ENCODE peak calls at places on chromosomes 7 and 10, in eight cellular contexts. O is adipocyte; X is effector memory CD4-positive, alpha-beta T cell; J is thoracic aorta; G is GM23248; P is tibial artery; S is aorta; M is endothelial cell of umbilical vein. V is an unnamed sample. For H3K4me1, the result is how much of the 10 kb centered on the place peaks cover.

GRCh38 chr7:150751702-150752101 is 14.5 kb downstream of the GIMAP5 start:
- DNase-seq in O (no peak), X (no peak), J (no peak), G (no peak), P (no peak), S (no peak), M (no peak), V (no peak)

GRCh38 chr7:88346357-88346756 is 39.7 kb upstream of the STEAP4 start:
- DNase-seq in O (no peak), X (no peak), J (no peak), G (no peak), P (no peak), S (no peak), M (no peak), V (no peak)

GRCh38 chr7:151839511-151839921 is 37.4 kb downstream of the PRKAG2 start:
- DNase-seq in O (no peak), X (no peak), J (no peak), G (no peak), P (no peak), S (peak), M (no peak), V (no peak)

GRCh38 chr10:113362645-113363091 is 190.2 kb upstream of the HABP2 start:
- DNase-seq in O (peak), X (no peak), J (no peak), G (peak), P (peak), S (no peak), M (no peak), V (no peak)

GRCh38 chr7:158317238-158318205 is 270.1 kb downstream of the PTPRN2 start:
- DNase-seq in O (no peak), X (no peak), J (no peak), G (no peak), P (no peak), S (no peak), M (no peak), V (no peak)

GRCh38 chr7:55387062-55387965 is 22.2 kb downstream of the LANCL2 start:
- DNase-seq in O (no peak), X (no peak), J (no peak), G (no peak), P (no peak), S (no peak), M (peak), V (no peak)

GRCh38 chr7:101547022-101547915 is 81.8 kb downstream of the MYL10 start:
- DNase-seq in O (no peak), X (no peak), J (no peak), G (no peak), P (peak), S (peak), M (no peak), V (no peak)

GRCh38 chr7:101163281-101164070 is 1.9 kb downstream of the VGF start:
- DNase-seq in O (peak), X (no peak), J (no peak), G (peak), P (no peak), S (no peak), M (no peak), V (no peak)

GRCh38 chr10:20990604-20991003 is 93.5 kb upstream of the NEBL start:
- DNase-seq in O (peak), X (no peak), J (no peak), G (peak), P (no peak), S (no peak), M (no peak), V (no peak)

GRCh38 chr7:25522727-25523126 is 294.4 kb upstream of the NPVF start:
- DNase-seq in O (no peak), X (no peak), J (no peak), G (no peak), P (no peak), S (no peak), M (no peak), V (no peak)

GRCh38 chr7:43534110-43534509 is 48.8 kb upstream of the STK17A start:
- DNase-seq in O (no peak), X (no peak), J (no peak), G (peak), P (no peak), S (no peak), M (no peak), V (no peak)

GRCh38 chr10:60975716-60976115 is 31.7 kb upstream of the RHOBTB1 start:
- DNase-seq in O (no peak), X (no peak), J (no peak), G (no peak), P (no peak), S (no peak), M (no peak), V (no peak)

GRCh38 chr7:334618-335357 is 44.8 kb downstream of the FOXL3 start:
- DNase-seq in O (no peak), X (no peak), J (no peak), G (no peak), P (no peak), S (peak), M (no peak), V (no peak)

GRCh38 chr10:26479766-26480492 is 41.8 kb downstream of the APBB1IP start:
- DNase-seq in O (no peak), X (no peak), J (no peak), G (no peak), P (no peak), S (no peak), M (no peak), V (no peak)

GRCh38 chr7:149680316-149681025 is 92.9 kb downstream of the ZNF467 start:
- DNase-seq in O (peak), X (no peak), J (no peak), G (peak), P (no peak), S (no peak), M (no peak), V (no peak)

GRCh38 chr10:107918171-107918570 is 753.7 kb upstream of the SORCS1 start:
- DNase-seq in O (no peak), X (no peak), J (no peak), G (no peak), P (no peak), S (no peak), M (no peak), V (no peak)

GRCh38 chr10:107914450-107915276 is 750.2 kb upstream of the SORCS1 start:
- DNase-seq in O (peak), X (no peak), J (no peak), G (peak), P (no peak), S (no peak), M (no peak), V (no peak)

GRCh38 chr10:107919626-107920235 is 755.2 kb upstream of the SORCS1 start:
- DNase-seq in O (no peak), X (no peak), J (no peak), G (no peak), P (no peak), S (no peak), M (no peak), V (no peak)

GRCh38 chr10:107913317-107914294 is 749.1 kb upstream of the SORCS1 start:
- DNase-seq in O (no peak), X (no peak), J (no peak), G (peak), P (no peak), S (no peak), M (no peak), V (no peak)

DNA sequence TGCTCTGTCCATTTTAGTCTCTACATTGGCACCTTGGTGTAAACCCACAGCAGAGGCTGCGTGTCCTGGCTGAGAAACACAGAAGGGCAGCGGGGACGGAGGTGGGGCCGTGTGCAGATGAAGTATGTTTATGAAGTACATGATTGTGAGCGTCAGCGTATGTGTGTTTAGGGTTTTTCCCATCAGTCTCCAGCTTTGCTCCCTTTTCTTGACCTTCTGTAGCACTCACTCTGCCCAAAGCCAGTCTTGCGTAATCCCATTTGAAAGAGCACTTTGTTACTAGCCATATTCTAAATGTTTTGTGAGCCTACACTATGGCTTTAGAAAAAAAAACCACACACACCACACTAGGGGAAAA is 750.8 kb upstream of the SORCS1 start:
- DNase-seq in O (peak), X (no peak), J (no peak), G (peak), P (no peak), S (no peak), M (no peak), V (no peak)
- H3K4me3 ChIP-seq in O (peak), X (no peak), J (no peak), G (peak), P (no peak), S (no peak), M (no peak), V (peak)

GRCh38 chr7:142918901-142919300 is 14.6 kb downstream of the TRPV5 start:
- DNase-seq in O (no peak), X (no peak), J (no peak), G (no peak), P (no peak), S (no peak), M (no peak), V (no peak)

GRCh38 chr7:142915315-142915714 is 18.2 kb downstream of the TRPV5 start:
- DNase-seq in O (no peak), X (no peak), J (no peak), G (no peak), P (no peak), S (no peak), M (no peak), V (no peak)

GRCh38 chr7:142919656-142920055 is 13.9 kb downstream of the TRPV5 start:
- DNase-seq in O (no peak), X (no peak), J (no peak), G (no peak), P (no peak), S (no peak), M (no peak), V (no peak)

GRCh38 chr7:142916508-142916907 is 17.0 kb downstream of the TRPV5 start:
- DNase-seq in O (no peak), X (no peak), J (no peak), G (no peak), P (no peak), S (no peak), M (no peak), V (no peak)

GRCh38 chr7:142917447-142917846 is 16.1 kb downstream of the TRPV5 start:
- DNase-seq in O (no peak), X (no peak), J (no peak), G (no peak), P (no peak), S (no peak), M (no peak), V (no peak)
- H3K4me1 ChIP-seq in O (under half), X (under half), J (under half), G (under half), P (under half), S (under half), M (under half), V (under half)

GRCh38 chr7:87152897-87153641 is 816 bp downstream of the DMTF1 start:
- DNase-seq in O (peak), X (peak), J (no peak), G (peak), P (peak), S (peak), M (peak), V (no peak)

GRCh38 chr7:87154569-87154968 is 2.3 kb downstream of the DMTF1 start:
- DNase-seq in O (peak), X (no peak), J (no peak), G (peak), P (no peak), S (no peak), M (no peak), V (no peak)

GRCh38 chr7:87152112-87152896 is at the start of gene DMTF1:
- DNase-seq in O (peak), X (peak), J (peak), G (peak), P (peak), S (peak), M (peak), V (peak)

GRCh38 chr7:87155788-87156187 is 3.5 kb downstream of the DMTF1 start:
- DNase-seq in O (no peak), X (no peak), J (no peak), G (peak), P (no peak), S (no peak), M (peak), V (no peak)

GRCh38 chr7:87154166-87154565 is 1.9 kb downstream of the DMTF1 start:
- DNase-seq in O (no peak), X (no peak), J (no peak), G (peak), P (no peak), S (no peak), M (no peak), V (no peak)
- H3K4me3 ChIP-seq in O (peak), X (peak), J (peak), G (peak), P (peak), S (peak), M (peak), V (no peak)

GRCh38 chr7:47186316-47186715 is 395.6 kb downstream of the TNS3 start:
- DNase-seq in O (no peak), X (no peak), J (no peak), G (no peak), P (no peak), S (no peak), M (no peak), V (no peak)
- H3K4me1 ChIP-seq in O (under half), X (under half), J (under half), G (under half), P (under half), S (under half), M (under half), V (under half)

GRCh38 chr7:7694542-7694941 is 23.9 kb downstream of the RPA3 start:
- DNase-seq in O (no peak), X (no peak), J (no peak), G (no peak), P (no peak), S (no peak), M (no peak), V (no peak)

GRCh38 chr7:7695418-7695817 is 23.0 kb downstream of the RPA3 start:
- DNase-seq in O (no peak), X (no peak), J (no peak), G (no peak), P (no peak), S (no peak), M (no peak), V (no peak)

GRCh38 chr7:7696458-7697119 is 21.8 kb downstream of the RPA3 start:
- DNase-seq in O (peak), X (no peak), J (no peak), G (peak), P (no peak), S (no peak), M (peak), V (no peak)

GRCh38 chr7:7688956-7689355 is 29.5 kb downstream of the RPA3 start:
- DNase-seq in O (no peak), X (no peak), J (no peak), G (no peak), P (no peak), S (no peak), M (no peak), V (no peak)

GRCh38 chr7:7693881-7694280 is 24.5 kb downstream of the RPA3 start:
- DNase-seq in O (peak), X (no peak), J (no peak), G (peak), P (no peak), S (no peak), M (peak), V (no peak)
- H3K4me3 ChIP-seq in O (no peak), X (no peak), J (no peak), G (no peak), P (no peak), S (no peak), M (no peak), V (no peak)

GRCh38 chr10:22319559-22320558 is 1.0 kb upstream of the BMI1 start:
- DNase-seq in O (no peak), X (no peak), J (no peak), G (peak), P (no peak), S (no peak), M (peak), V (no peak)
- H3K4me1 ChIP-seq in O (under half), X (under half), J (half or more), G (under half), P (under half), S (under half), M (under half), V (under half)

GRCh38 chr7:115475206-115475605 is 553.3 kb downstream of the MDFIC start:
- DNase-seq in O (no peak), X (no peak), J (no peak), G (no peak), P (no peak), S (no peak), M (no peak), V (no peak)

GRCh38 chr7:115478426-115478825 is 552.1 kb downstream of the TFEC start:
- DNase-seq in O (peak), X (no peak), J (no peak), G (peak), P (no peak), S (no peak), M (no peak), V (no peak)

GRCh38 chr7:115475774-115476407 is 554.0 kb downstream of the MDFIC start:
- DNase-seq in O (no peak), X (no peak), J (no peak), G (no peak), P (no peak), S (no peak), M (no peak), V (no peak)

GRCh38 chr7:115477193-115477651 is 553.3 kb downstream of the TFEC start:
- DNase-seq in O (peak), X (no peak), J (no peak), G (peak), P (no peak), S (peak), M (no peak), V (no peak)

DNA sequence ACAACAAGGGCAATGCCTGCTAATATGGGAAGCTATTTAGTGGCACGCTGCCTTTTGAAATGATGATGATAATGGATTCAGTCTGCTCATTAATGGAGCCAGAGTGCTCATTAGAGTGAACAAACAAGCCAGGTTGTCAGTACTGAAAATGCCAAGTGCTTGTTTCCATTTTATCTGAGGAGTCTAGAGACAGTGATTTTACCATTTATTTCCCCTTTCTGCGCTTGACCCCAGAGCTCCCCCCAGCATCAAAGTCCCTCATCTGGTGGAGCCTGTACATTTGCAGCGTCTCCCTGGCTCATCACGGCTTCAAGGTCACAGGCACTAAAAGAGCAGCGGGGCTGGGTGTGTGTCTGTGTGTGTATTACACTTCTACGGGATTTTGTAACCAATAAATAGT is 553.9 kb downstream of the TFEC start:
- DNase-seq in O (peak), X (no peak), J (no peak), G (peak), P (no peak), S (no peak), M (no peak), V (no peak)
- H3K4me3 ChIP-seq in O (peak), X (peak), J (peak), G (peak), P (peak), S (no peak), M (peak), V (peak)

DNA sequence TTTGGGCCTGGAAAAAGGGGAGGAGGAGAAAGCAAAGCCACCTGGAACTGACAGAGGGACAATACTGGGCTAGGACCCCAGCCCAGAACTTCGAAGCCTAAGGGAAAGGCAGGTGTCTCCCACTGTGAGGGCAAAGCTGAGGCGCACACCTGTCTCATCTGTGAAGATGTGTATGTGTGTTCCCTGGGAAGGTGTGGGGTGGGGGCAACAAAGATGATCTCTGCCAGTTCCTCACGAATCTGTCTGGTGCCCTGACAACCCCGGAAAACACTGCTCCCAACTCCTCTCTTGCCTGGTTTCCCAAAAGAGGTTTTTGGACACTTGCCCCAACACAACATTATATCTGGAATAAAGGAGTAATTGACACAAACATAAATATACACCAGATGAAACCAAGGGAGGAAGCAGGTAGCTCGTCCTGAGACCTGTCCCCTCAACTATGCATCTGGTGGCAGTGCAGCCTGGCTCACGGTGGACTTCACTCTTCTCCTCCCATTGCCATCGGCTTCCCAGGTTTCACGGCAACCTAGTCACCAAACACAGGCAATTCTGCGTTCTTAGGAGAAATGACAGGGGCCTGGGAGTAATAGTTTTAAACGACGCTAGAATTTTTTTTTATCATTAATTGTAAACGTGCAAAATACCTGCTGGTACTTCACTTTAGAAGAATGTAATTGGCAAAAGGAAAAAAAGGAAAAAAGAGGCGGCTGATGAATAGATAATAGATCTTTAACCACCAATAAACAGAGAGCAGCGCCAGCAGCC is 1.7 kb upstream of the EMX2 start:
- DNase-seq in O (no peak), X (no peak), J (no peak), G (no peak), P (no peak), S (no peak), M (no peak), V (no peak)
- H3K4me1 ChIP-seq in O (under half), X (under half), J (under half), G (under half), P (under half), S (under half), M (under half), V (under half)

V was measured in iPS DF 6.9.